ENCODE peak calls at places on chromosomes 5 and 9, in nine cellular contexts. I is tibial nerve, E is A549, O is SK-N-SH, X is suprapubic skin, H is ovary, R is stomach, L is H1, T is sigmoid colon. Y is an unnamed sample.

GRCh38 chr5:133225671-133226152 is 173.9 kb downstream of the HSPA4 start:
- DNase-seq in I (no peak), E (peak), O (no peak), X (no peak), H (no peak), R (no peak), L (no peak), T (peak), Y (peak)

GRCh38 chr5:173572431-173573125 is 43.9 kb downstream of the BOD1 start:
- DNase-seq in I (no peak), E (no peak), O (peak), X (no peak), H (no peak), R (no peak), L (no peak), T (peak), Y (no peak)

GRCh38 chr5:88647901-88648300 is 235.1 kb downstream of the MEF2C start:
- DNase-seq in I (no peak), E (no peak), O (no peak), X (no peak), H (no peak), R (no peak), L (no peak), T (no peak), Y (no peak)

GRCh38 chr9:33290994-33291397 is 680 bp downstream of the NFX1 start:
- DNase-seq in I (no peak), E (peak), O (no peak), X (no peak), H (no peak), R (no peak), L (no peak), T (no peak), Y (no peak)

GRCh38 chr9:131282688-131283422 is 6.5 kb upstream of the FAM78A start:
- DNase-seq in I (no peak), E (no peak), O (peak), X (no peak), H (no peak), R (no peak), L (no peak), T (no peak), Y (no peak)

GRCh38 chr5:156984064-156984463 is 21.0 kb upstream of the TIMD4 start:
- DNase-seq in I (no peak), E (no peak), O (no peak), X (no peak), H (no peak), R (no peak), L (no peak), T (no peak), Y (no peak)

GRCh38 chr5:96941140-96941539 is 5.3 kb downstream of the LNPEP start:
- DNase-seq in I (no peak), E (no peak), O (no peak), X (no peak), H (no peak), R (no peak), L (no peak), T (no peak), Y (no peak)

GRCh38 chr9:8734760-8735159 is 935.2 kb upstream of the DMAC1 start:
- DNase-seq in I (no peak), E (no peak), O (no peak), X (no peak), H (no peak), R (no peak), L (peak), T (no peak), Y (no peak)

GRCh38 chr9:134317431-134318414 is 8.5 kb upstream of the RXRA start:
- DNase-seq in I (no peak), E (no peak), O (no peak), X (peak), H (peak), R (no peak), L (no peak), T (peak), Y (no peak)

GRCh38 chr5:122882836-122883235 is 37.4 kb downstream of the SNX24 start:
- DNase-seq in I (no peak), E (no peak), O (no peak), X (no peak), H (no peak), R (no peak), L (no peak), T (no peak), Y (no peak)

GRCh38 chr5:10844016-10844415 is 83.0 kb upstream of the DAP start:
- DNase-seq in I (no peak), E (no peak), O (no peak), X (no peak), H (no peak), R (no peak), L (no peak), T (no peak), Y (no peak)

GRCh38 chr9:120109242-120109641 is 470.7 kb downstream of the CDK5RAP2 start:
- DNase-seq in I (no peak), E (peak), O (peak), X (no peak), H (no peak), R (no peak), L (peak), T (no peak), Y (no peak)

GRCh38 chr9:76654575-76654974 is 109.7 kb upstream of the PCA3 start:
- DNase-seq in I (no peak), E (no peak), O (no peak), X (no peak), H (no peak), R (no peak), L (no peak), T (no peak), Y (no peak)

GRCh38 chr9:134365791-134366222 is 39.6 kb downstream of the RXRA start:
- DNase-seq in I (peak), E (peak), O (peak), X (peak), H (peak), R (peak), L (no peak), T (peak), Y (peak)

GRCh38 chr9:134986957-134987356 is 69.2 kb upstream of the FCN1 start:
- DNase-seq in I (no peak), E (no peak), O (no peak), X (no peak), H (no peak), R (no peak), L (no peak), T (peak), Y (no peak)

GRCh38 chr9:12975496-12975895 is 200.7 kb downstream of the LURAP1L start:
- DNase-seq in I (no peak), E (no peak), O (no peak), X (no peak), H (no peak), R (no peak), L (no peak), T (no peak), Y (no peak)

GRCh38 chr9:78210841-78211301 is 25.0 kb upstream of the CEP78 start:
- DNase-seq in I (no peak), E (no peak), O (no peak), X (no peak), H (no peak), R (no peak), L (no peak), T (no peak), Y (no peak)

GRCh38 chr9:29625292-29625731 is 2052.0 kb upstream of the C9orf72 start:
- DNase-seq in I (no peak), E (no peak), O (peak), X (no peak), H (no peak), R (no peak), L (no peak), T (no peak), Y (no peak)

GRCh38 chr5:41716382-41716781 is 153.8 kb downstream of the OXCT1 start:
- DNase-seq in I (no peak), E (no peak), O (no peak), X (no peak), H (no peak), R (no peak), L (no peak), T (no peak), Y (no peak)

GRCh38 chr5:171258737-171259405 is 50.2 kb upstream of the TLX3 start:
- DNase-seq in I (no peak), E (no peak), O (no peak), X (no peak), H (no peak), R (no peak), L (no peak), T (no peak), Y (no peak)

GRCh38 chr9:123346026-123346425 is 10.0 kb upstream of the CRB2 start:
- DNase-seq in I (no peak), E (no peak), O (no peak), X (no peak), H (no peak), R (no peak), L (no peak), T (no peak), Y (no peak)

GRCh38 chr9:136668983-136669790 is 6.5 kb downstream of the EGFL7 start:
- DNase-seq in I (no peak), E (peak), O (no peak), X (no peak), H (no peak), R (no peak), L (no peak), T (no peak), Y (no peak)

GRCh38 chr5:32507738-32508434 is 63.3 kb upstream of the ZFR start:
- DNase-seq in I (no peak), E (no peak), O (no peak), X (no peak), H (no peak), R (no peak), L (no peak), T (peak), Y (no peak)

GRCh38 chr5:83364322-83365299 is 106.9 kb upstream of the VCAN start:
- DNase-seq in I (no peak), E (no peak), O (no peak), X (no peak), H (no peak), R (no peak), L (no peak), T (no peak), Y (no peak)

GRCh38 chr5:17339841-17340240 is 122.4 kb downstream of the BASP1 start:
- DNase-seq in I (no peak), E (no peak), O (no peak), X (no peak), H (no peak), R (no peak), L (no peak), T (no peak), Y (no peak)

GRCh38 chr9:129270903-129271431 is 92.9 kb upstream of the IER5L start:
- DNase-seq in I (no peak), E (no peak), O (no peak), X (no peak), H (no peak), R (no peak), L (no peak), T (no peak), Y (peak)

GRCh38 chr5:173853370-173854131 is 34.6 kb upstream of the CPEB4 start:
- DNase-seq in I (no peak), E (no peak), O (no peak), X (no peak), H (no peak), R (no peak), L (no peak), T (no peak), Y (no peak)

GRCh38 chr5:149210968-149211495 is 60.6 kb upstream of the AFAP1L1 start:
- DNase-seq in I (no peak), E (no peak), O (no peak), X (no peak), H (no peak), R (no peak), L (no peak), T (no peak), Y (no peak)

GRCh38 chr9:136721339-136722092 is 9.1 kb downstream of the DIPK1B start:
- DNase-seq in I (no peak), E (no peak), O (no peak), X (no peak), H (no peak), R (no peak), L (no peak), T (no peak), Y (no peak)

GRCh38 chr5:33788922-33789321 is 102.9 kb downstream of the ADAMTS12 start:
- DNase-seq in I (no peak), E (no peak), O (no peak), X (no peak), H (no peak), R (no peak), L (no peak), T (no peak), Y (no peak)

GRCh38 chr5:6458833-6459232 is 10.2 kb downstream of the UBE2QL1 start:
- DNase-seq in I (no peak), E (no peak), O (no peak), X (no peak), H (no peak), R (no peak), L (no peak), T (no peak), Y (no peak)

GRCh38 chr5:138789771-138790242 is 36.6 kb downstream of the CTNNA1 start:
- DNase-seq in I (no peak), E (peak), O (peak), X (no peak), H (no peak), R (no peak), L (no peak), T (no peak), Y (no peak)

GRCh38 chr5:151675225-151675955 is 11.3 kb downstream of the SPARC start:
- DNase-seq in I (no peak), E (no peak), O (no peak), X (no peak), H (no peak), R (no peak), L (no peak), T (peak), Y (no peak)

DNA sequence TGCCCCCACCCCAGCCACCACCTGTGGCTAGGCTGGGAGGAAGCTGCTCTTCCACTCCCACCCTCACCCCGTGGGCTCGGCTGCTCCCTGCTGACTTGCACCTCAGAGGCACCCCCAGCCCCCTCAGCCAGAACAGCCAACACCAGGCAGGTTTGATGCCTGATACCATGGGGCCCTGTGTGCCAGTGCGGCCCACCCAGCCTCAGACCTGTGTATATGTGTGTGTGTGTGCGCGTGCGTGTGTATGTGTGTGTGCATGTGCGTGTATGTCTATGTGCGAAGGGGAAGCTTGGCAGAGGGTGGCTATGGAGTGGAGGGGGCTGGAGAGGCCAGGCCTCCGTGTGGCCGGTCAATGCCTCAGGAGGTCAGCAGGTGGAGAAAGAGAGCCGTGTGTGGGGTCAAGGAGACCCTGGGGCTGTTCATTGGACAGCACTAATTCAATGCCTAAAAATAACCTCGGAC is 16.6 kb upstream of the DAB2IP start:
- DNase-seq in I (no peak), E (peak), O (peak), X (no peak), H (no peak), R (no peak), L (no peak), T (no peak), Y (no peak)
- TF ChIP-seq EP300 in I (no peak), E (no peak), O (no peak), X (no peak), H (no peak), R (no peak), L (no peak), T (no peak), Y (no peak)

GRCh38 chr5:1506242-1507015 is 17.3 kb downstream of the LPCAT1 start:
- DNase-seq in I (no peak), E (no peak), O (no peak), X (no peak), H (peak), R (no peak), L (no peak), T (no peak), Y (no peak)

GRCh38 chr5:1507016-1507375 is 16.8 kb downstream of the LPCAT1 start:
- DNase-seq in I (no peak), E (no peak), O (no peak), X (no peak), H (peak), R (no peak), L (no peak), T (no peak), Y (no peak)

GRCh38 chr5:1504617-1505016 is 19.1 kb downstream of the LPCAT1 start:
- DNase-seq in I (no peak), E (no peak), O (no peak), X (no peak), H (no peak), R (no peak), L (no peak), T (no peak), Y (no peak)

GRCh38 chr5:1504244-1504595 is 19.5 kb downstream of the LPCAT1 start:
- DNase-seq in I (no peak), E (no peak), O (no peak), X (no peak), H (no peak), R (no peak), L (no peak), T (no peak), Y (no peak)

GRCh38 chr5:1505506-1506241 is 18.1 kb downstream of the LPCAT1 start:
- DNase-seq in I (no peak), E (no peak), O (no peak), X (no peak), H (no peak), R (no peak), L (no peak), T (no peak), Y (no peak)
- H3K27ac ChIP-seq in I (no peak), E (no peak), O (no peak), X (no peak), H (no peak), R (no peak), L (peak), T (no peak), Y (no peak)

GRCh38 chr9:6758418-6759113 is 793 bp downstream of the KDM4C start:
- DNase-seq in I (no peak), E (peak), O (peak), X (peak), H (peak), R (peak), L (no peak), T (peak), Y (peak)
- TF ChIP-seq EP300 in I (no peak), E (no peak), O (no peak), X (no peak), H (no peak), R (no peak), L (no peak), T (no peak), Y (no peak)

GRCh38 chr5:14914193-14914592 is 42.6 kb upstream of the ANKH start:
- DNase-seq in I (no peak), E (no peak), O (no peak), X (no peak), H (no peak), R (no peak), L (no peak), T (no peak), Y (no peak)

GRCh38 chr5:14915291-14915976 is 43.9 kb upstream of the ANKH start:
- DNase-seq in I (no peak), E (no peak), O (no peak), X (no peak), H (no peak), R (no peak), L (no peak), T (no peak), Y (no peak)

GRCh38 chr5:14913141-14913540 is 41.6 kb upstream of the ANKH start:
- DNase-seq in I (no peak), E (no peak), O (no peak), X (no peak), H (no peak), R (no peak), L (no peak), T (no peak), Y (no peak)

GRCh38 chr5:14912206-14912605 is 40.6 kb upstream of the ANKH start:
- DNase-seq in I (no peak), E (no peak), O (no peak), X (no peak), H (no peak), R (no peak), L (no peak), T (no peak), Y (no peak)

GRCh38 chr5:14914603-14915277 is 43.2 kb upstream of the ANKH start:
- DNase-seq in I (no peak), E (no peak), O (no peak), X (no peak), H (no peak), R (no peak), L (no peak), T (no peak), Y (no peak)
- H3K27ac ChIP-seq in I (no peak), E (no peak), O (peak), X (no peak), H (no peak), R (no peak), L (no peak), T (no peak), Y (no peak)

GRCh38 chr9:34514816-34515215 is 8.0 kb downstream of the ENHO start:
- DNase-seq in I (no peak), E (no peak), O (no peak), X (peak), H (no peak), R (no peak), L (no peak), T (peak), Y (no peak)
- TF ChIP-seq EP300 in I (no peak), E (no peak), O (no peak), X (no peak), H (no peak), R (no peak), L (no peak), T (no peak), Y (no peak)

DNA sequence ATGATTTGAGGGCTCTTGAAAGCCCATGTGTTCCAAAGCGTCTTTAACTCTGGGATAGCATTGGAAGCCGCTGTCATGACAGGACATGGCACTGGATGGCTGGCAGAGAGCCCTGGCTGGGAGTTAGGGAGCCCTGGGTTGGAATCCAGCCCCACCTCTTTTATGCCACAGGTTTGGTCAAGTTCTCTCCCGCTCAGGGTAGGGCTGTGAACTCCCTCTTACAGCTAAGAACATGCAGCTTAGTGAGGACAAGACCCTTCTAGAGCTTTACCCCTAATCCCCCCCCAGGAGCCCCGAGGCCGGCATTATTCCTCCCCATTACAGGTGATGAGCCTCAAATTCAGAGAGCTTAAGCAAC is 37.2 kb downstream of the OLFML2A start:
- DNase-seq in I (no peak), E (no peak), O (no peak), X (no peak), H (no peak), R (no peak), L (no peak), T (no peak), Y (no peak)
- H3K27ac ChIP-seq in I (no peak), E (no peak), O (no peak), X (peak), H (no peak), R (no peak), L (no peak), T (peak), Y (peak)

GRCh38 chr9:26157411-26157810 is 479.2 kb upstream of the TUSC1 start:
- DNase-seq in I (no peak), E (no peak), O (no peak), X (no peak), H (no peak), R (no peak), L (no peak), T (no peak), Y (no peak)

GRCh38 chr9:26165426-26165825 is 487.2 kb upstream of the TUSC1 start:
- DNase-seq in I (no peak), E (no peak), O (no peak), X (no peak), H (no peak), R (no peak), L (no peak), T (no peak), Y (no peak)

GRCh38 chr9:26163931-26164330 is 485.7 kb upstream of the TUSC1 start:
- DNase-seq in I (no peak), E (no peak), O (no peak), X (no peak), H (no peak), R (no peak), L (no peak), T (no peak), Y (no peak)

GRCh38 chr9:26158631-26159150 is 480.4 kb upstream of the TUSC1 start:
- DNase-seq in I (no peak), E (no peak), O (no peak), X (no peak), H (no peak), R (no peak), L (no peak), T (no peak), Y (no peak)

GRCh38 chr9:26159575-26160392 is 481.5 kb upstream of the TUSC1 start:
- DNase-seq in I (no peak), E (no peak), O (peak), X (no peak), H (no peak), R (no peak), L (no peak), T (no peak), Y (no peak)
- TF ChIP-seq EP300 in I (no peak), E (no peak), O (peak), X (no peak), H (no peak), R (no peak), L (no peak), T (no peak), Y (no peak)

Y was measured in transverse colon.